ENCODE peak calls at places on chromosome 4, in four cellular contexts. I is IMR-90, E is fibroblast of mammary gland, W is mesendoderm. A is an unnamed sample.

GRCh38 chr4:156931267-156931666 is 40.3 kb downstream of the PDGFC start:
- DNase-seq in I (peak), E (peak), W (no peak), A (peak)

GRCh38 chr4:22695917-22696316 is 3.2 kb downstream of the GBA3 start:
- DNase-seq in I (no peak), E (no peak), W (no peak), A (no peak)

GRCh38 chr4:46992338-46992737 is 1.0 kb downstream of the GABRA4 start:
- DNase-seq in I (no peak), E (no peak), W (no peak), A (no peak)

GRCh38 chr4:9898596-9899345 is 117.3 kb downstream of the DRD5 start:
- DNase-seq in I (peak), E (peak), W (peak), A (peak)

GRCh38 chr4:3768842-3769641 is 2.9 kb downstream of the ADRA2C start:
- DNase-seq in I (no peak), E (no peak), W (no peak), A (no peak)

GRCh38 chr4:130043796-130044195 is 947.8 kb downstream of the C4orf33 start:
- DNase-seq in I (no peak), E (peak), W (no peak), A (no peak)

GRCh38 chr4:86918539-86919072 is 16.2 kb upstream of the AFF1 start:
- DNase-seq in I (peak), E (peak), W (no peak), A (peak)

GRCh38 chr4:38889143-38889542 is 21.5 kb downstream of the FAM114A1 start:
- DNase-seq in I (peak), E (peak), W (no peak), A (peak)

GRCh38 chr4:80367737-80368136 is 32.2 kb downstream of the CFAP299 start:
- DNase-seq in I (peak), E (peak), W (no peak), A (no peak)

GRCh38 chr4:153205028-153205648 is 895 bp downstream of the TRIM2 start:
- DNase-seq in I (no peak), E (no peak), W (peak), A (peak)

GRCh38 chr4:3451956-3452355 is 10.2 kb downstream of the HGFAC start:
- DNase-seq in I (peak), E (peak), W (no peak), A (peak)

GRCh38 chr4:3415471-3416141 is 26.2 kb upstream of the HGFAC start:
- DNase-seq in I (no peak), E (no peak), W (no peak), A (no peak)

GRCh38 chr4:156291317-156291716 is 337.7 kb upstream of the CTSO start:
- DNase-seq in I (peak), E (peak), W (no peak), A (peak)

GRCh38 chr4:124178449-124179021 is 534.0 kb downstream of the ANKRD50 start:
- DNase-seq in I (peak), E (peak), W (no peak), A (no peak)

GRCh38 chr4:169840554-169840953 is 82.8 kb upstream of the HPF1 start:
- DNase-seq in I (no peak), E (no peak), W (peak), A (no peak)

GRCh38 chr4:15907430-15907829 is 31.1 kb downstream of the FGFBP1 start:
- DNase-seq in I (no peak), E (no peak), W (no peak), A (peak)

GRCh38 chr4:3515646-3516045 is 16.6 kb downstream of the LRPAP1 start:
- DNase-seq in I (no peak), E (no peak), W (peak), A (no peak)

GRCh38 chr4:147138171-147138570 is 192.5 kb upstream of the TTC29 start:
- DNase-seq in I (peak), E (peak), W (peak), A (peak)

GRCh38 chr4:2350982-2351381 is 67.5 kb downstream of the ZFYVE28 start:
- DNase-seq in I (no peak), E (no peak), W (no peak), A (no peak)

GRCh38 chr4:2352171-2352570 is 66.3 kb downstream of the ZFYVE28 start:
- DNase-seq in I (no peak), E (no peak), W (no peak), A (no peak)

GRCh38 chr4:2353222-2354107 is 65.0 kb downstream of the ZFYVE28 start:
- DNase-seq in I (no peak), E (no peak), W (no peak), A (no peak)

GRCh38 chr4:2354127-2354526 is 64.3 kb downstream of the ZFYVE28 start:
- DNase-seq in I (no peak), E (peak), W (no peak), A (peak)

GRCh38 chr4:2352729-2353221 is 65.7 kb downstream of the ZFYVE28 start:
- DNase-seq in I (no peak), E (no peak), W (no peak), A (no peak)
- H3K4me3 ChIP-seq in I (no peak), E (no peak), W (no peak), A (no peak)

GRCh38 chr4:88649716-88650115 is 47.9 kb downstream of the NAP1L5 start:
- DNase-seq in I (no peak), E (no peak), W (no peak), A (no peak)

GRCh38 chr4:88645994-88646393 is 51.6 kb downstream of the NAP1L5 start:
- DNase-seq in I (no peak), E (no peak), W (no peak), A (no peak)

GRCh38 chr4:88643932-88644331 is 51.7 kb downstream of the HERC3 start:
- DNase-seq in I (no peak), E (no peak), W (no peak), A (no peak)

GRCh38 chr4:88646528-88647280 is 50.9 kb downstream of the NAP1L5 start:
- DNase-seq in I (no peak), E (no peak), W (peak), A (no peak)
- H3K4me3 ChIP-seq in I (no peak), E (no peak), W (no peak), A (no peak)

DNA sequence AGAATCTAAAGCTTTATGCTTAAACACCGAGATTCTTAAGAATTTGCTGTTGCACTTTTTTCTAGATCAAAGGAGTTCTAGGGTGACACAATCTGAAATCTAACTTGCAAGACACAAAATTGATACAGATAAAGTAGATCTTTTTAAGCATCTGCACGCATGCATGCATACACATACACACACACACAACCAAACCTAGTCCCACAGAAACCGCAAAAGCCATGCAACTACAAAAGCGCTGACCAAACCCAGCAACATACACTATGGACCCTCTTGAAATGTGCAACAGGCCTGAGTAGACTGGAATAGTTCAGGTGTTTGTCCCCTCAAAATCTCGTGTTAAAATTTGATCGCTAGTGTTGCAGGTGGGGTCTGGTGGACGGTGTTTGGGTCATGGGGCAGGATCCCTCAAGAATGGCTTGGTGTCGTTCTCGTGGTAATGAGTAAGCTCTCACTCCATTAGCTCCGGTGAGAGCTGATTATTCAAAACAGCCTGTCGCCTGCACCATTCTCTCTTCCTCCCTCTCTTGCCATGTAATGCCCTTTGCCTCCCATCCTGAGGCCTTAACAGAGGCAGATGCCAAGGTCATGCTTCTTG is 52.7 kb downstream of the IRF2 start:
- DNase-seq in I (no peak), E (no peak), W (no peak), A (no peak)
- H3K4me3 ChIP-seq in I (no peak), E (no peak), W (no peak), A (no peak)

GRCh38 chr4:107603430-107603829 is 116.6 kb downstream of the PAPSS1 start:
- DNase-seq in I (peak), E (no peak), W (no peak), A (peak)

GRCh38 chr4:107600993-107601392 is 119.0 kb downstream of the PAPSS1 start:
- DNase-seq in I (no peak), E (no peak), W (no peak), A (no peak)

GRCh38 chr4:107599841-107600240 is 120.2 kb downstream of the PAPSS1 start:
- DNase-seq in I (no peak), E (no peak), W (no peak), A (no peak)

GRCh38 chr4:107600456-107600855 is 119.6 kb downstream of the PAPSS1 start:
- DNase-seq in I (peak), E (peak), W (peak), A (peak)
- H3K4me3 ChIP-seq in I (no peak), E (no peak), W (no peak), A (no peak)

DNA sequence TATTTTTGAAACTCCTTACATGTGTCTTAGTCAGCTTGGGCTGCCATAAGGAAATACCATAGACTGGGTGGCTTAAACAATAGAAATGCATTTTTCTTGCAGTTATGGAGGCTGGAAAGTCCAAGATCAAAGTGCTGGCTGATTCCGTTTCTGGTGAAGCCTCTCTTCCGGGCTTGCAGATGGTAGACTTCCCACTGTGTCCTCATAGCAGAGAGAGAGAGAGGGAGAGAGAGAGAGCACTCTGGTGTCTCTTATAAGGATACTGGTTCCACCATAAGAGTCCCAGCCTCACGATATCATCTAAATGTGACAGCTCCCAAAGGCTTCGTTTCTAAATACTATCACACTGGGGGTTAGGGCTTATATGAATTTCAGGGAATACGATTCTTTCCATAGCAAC is 39.7 kb downstream of the ENPEP start:
- DNase-seq in I (no peak), E (no peak), W (no peak), A (no peak)
- H3K4me3 ChIP-seq in I (no peak), E (no peak), W (no peak), A (no peak)

DNA sequence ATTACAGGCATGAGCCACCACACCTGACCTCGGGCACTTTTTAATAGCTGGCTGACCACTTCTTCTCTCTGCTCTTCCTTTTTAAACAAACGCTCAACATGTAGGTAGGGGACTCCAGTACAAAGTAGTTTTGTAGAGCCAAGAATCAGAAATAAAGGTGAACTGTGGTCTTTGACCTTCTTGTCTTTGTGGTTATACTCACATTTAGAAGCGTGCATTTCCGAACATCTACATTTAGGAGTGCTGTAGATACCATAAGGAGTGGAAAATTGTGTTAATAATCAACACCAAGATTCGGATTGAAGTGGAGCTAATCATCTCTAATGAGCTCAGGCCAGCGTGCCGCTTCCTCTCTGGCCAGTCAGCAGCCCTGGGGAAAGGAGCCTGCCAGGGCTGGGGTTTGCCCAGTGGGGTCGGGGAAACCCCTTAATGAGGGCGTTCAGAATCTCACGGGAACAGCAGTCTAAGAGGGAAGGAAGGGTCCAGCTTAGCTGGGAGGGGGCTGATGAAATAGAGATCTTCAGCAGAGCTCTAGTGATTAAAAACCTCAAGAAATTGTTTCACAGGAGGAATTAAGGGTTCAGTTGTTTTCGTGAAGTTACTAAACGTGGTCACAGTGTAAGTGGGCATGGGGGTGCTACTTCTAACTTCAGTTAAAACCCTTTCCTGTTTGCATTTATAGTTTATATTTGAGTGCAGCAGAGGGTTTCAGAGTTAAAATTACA is 81.2 kb downstream of the GAB1 start:
- DNase-seq in I (no peak), E (no peak), W (no peak), A (no peak)
- H3K4me3 ChIP-seq in I (no peak), E (no peak), W (no peak), A (no peak)

GRCh38 chr4:89682808-89683207 is 154.2 kb downstream of the SNCA start:
- DNase-seq in I (no peak), E (no peak), W (peak), A (peak)
- H3K4me3 ChIP-seq in I (no peak), E (no peak), W (no peak), A (peak)

GRCh38 chr4:24857996-24858395 is 54.8 kb downstream of the CCDC149 start:
- DNase-seq in I (peak), E (peak), W (no peak), A (peak)
- H3K4me3 ChIP-seq in I (no peak), E (no peak), W (no peak), A (no peak)